ENCODE peak calls at places on chromosome 2, in five cellular contexts. X is cardiac muscle cell, U is fibroblast of lung, A is SJCRH30, C is A673. Q is an unnamed sample. For H3K9me3, the result is how much of the 10 kb centered on the place peaks cover.

GRCh38 chr2:24731923-24732322 is 61.3 kb downstream of the PTRHD1 start:
- DNase-seq in X (no peak), U (no peak), A (no peak), C (no peak), Q (no peak)

GRCh38 chr2:38147333-38148121 is 71.6 kb upstream of the CYP1B1 start:
- DNase-seq in X (no peak), U (no peak), A (no peak), C (no peak), Q (no peak)

GRCh38 chr2:187310696-187311095 is 137.4 kb downstream of the CALCRL start:
- DNase-seq in X (no peak), U (peak), A (no peak), C (no peak), Q (no peak)

GRCh38 chr2:73985318-73986084 is 791 bp downstream of the TET3 start:
- DNase-seq in X (peak), U (no peak), A (peak), C (peak), Q (peak)

GRCh38 chr2:14621114-14621513 is 11.4 kb upstream of the LRATD1 start:
- DNase-seq in X (no peak), U (no peak), A (no peak), C (no peak), Q (no peak)

GRCh38 chr2:239186516-239186915 is 214.3 kb downstream of the HDAC4 start:
- DNase-seq in X (no peak), U (no peak), A (no peak), C (no peak), Q (peak)

GRCh38 chr2:218570850-218571249 is 2.2 kb downstream of the CNOT9 start:
- DNase-seq in X (no peak), U (peak), A (peak), C (peak), Q (no peak)

GRCh38 chr2:110126086-110126773 is 10.6 kb upstream of the MALL start:
- DNase-seq in X (no peak), U (no peak), A (no peak), C (no peak), Q (no peak)

GRCh38 chr2:118387509-118387908 is 299.2 kb downstream of the INSIG2 start:
- DNase-seq in X (no peak), U (peak), A (no peak), C (no peak), Q (no peak)

GRCh38 chr2:199410130-199410529 is 47.6 kb downstream of the SATB2 start:
- DNase-seq in X (no peak), U (no peak), A (peak), C (no peak), Q (no peak)
- H3K9me3 ChIP-seq in X (under half), U (under half), A (under half), C (under half), Q (under half)

DNA sequence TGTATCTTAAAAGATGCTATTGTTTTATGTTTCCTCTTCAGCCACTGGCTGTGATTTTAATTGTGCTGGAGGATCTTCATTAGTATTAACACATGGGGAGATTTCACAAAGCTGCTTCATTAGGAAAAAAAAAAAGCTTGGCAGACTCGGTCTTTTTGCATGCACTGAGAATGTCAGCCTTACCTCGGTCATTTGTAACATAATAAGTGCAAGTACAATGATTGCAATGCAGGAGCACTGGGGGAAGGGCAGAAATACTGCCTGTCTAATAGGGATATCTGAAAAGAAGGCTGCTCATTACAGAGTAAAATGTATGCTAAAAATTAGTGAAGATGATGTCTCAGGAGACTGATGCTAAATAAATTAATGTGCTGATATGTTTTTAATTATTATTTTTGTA is 1.3 kb upstream of the BAZ2B start:
- DNase-seq in X (peak), U (peak), A (peak), C (peak), Q (no peak)
- H3K4me3 ChIP-seq in X (peak), U (no peak), A (peak), C (peak), Q (no peak)

DNA sequence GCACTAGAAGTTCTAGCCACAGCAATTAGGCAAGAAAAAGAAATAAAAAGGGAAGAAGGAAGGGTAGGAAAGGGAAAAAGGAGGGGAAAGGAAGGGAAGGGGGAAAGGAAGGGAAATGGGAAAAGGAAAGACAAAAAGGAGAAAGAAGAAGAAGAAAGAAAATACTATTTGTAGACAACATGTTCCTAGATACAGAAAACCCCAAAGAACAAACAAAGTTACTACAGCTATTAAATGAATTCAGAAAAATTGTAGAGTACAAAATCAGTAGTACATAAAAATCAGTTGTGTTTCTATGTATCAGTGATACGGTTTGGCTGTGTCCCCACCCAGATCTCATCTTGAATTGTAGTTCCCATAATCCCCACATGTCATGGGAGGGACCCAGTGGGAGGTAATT is 52.3 kb downstream of the RPE start:
- DNase-seq in X (no peak), U (no peak), A (no peak), C (no peak), Q (no peak)
- H3K9me3 ChIP-seq in X (under half), U (under half), A (under half), C (under half), Q (under half)

GRCh38 chr2:227707390-227707789 is 10.4 kb downstream of the SLC19A3 start:
- DNase-seq in X (no peak), U (no peak), A (no peak), C (no peak), Q (no peak)

GRCh38 chr2:227706859-227707258 is 11.0 kb downstream of the SLC19A3 start:
- DNase-seq in X (no peak), U (no peak), A (no peak), C (no peak), Q (no peak)

GRCh38 chr2:227701556-227701955 is 16.3 kb downstream of the SLC19A3 start:
- DNase-seq in X (no peak), U (no peak), A (no peak), C (peak), Q (no peak)

GRCh38 chr2:227703280-227703732 is 14.5 kb downstream of the SLC19A3 start:
- DNase-seq in X (no peak), U (peak), A (peak), C (no peak), Q (no peak)

GRCh38 chr2:227703961-227704360 is 13.9 kb downstream of the SLC19A3 start:
- DNase-seq in X (no peak), U (peak), A (no peak), C (no peak), Q (no peak)
- H3K4me3 ChIP-seq in X (no peak), U (no peak), A (no peak), C (no peak), Q (no peak)

DNA sequence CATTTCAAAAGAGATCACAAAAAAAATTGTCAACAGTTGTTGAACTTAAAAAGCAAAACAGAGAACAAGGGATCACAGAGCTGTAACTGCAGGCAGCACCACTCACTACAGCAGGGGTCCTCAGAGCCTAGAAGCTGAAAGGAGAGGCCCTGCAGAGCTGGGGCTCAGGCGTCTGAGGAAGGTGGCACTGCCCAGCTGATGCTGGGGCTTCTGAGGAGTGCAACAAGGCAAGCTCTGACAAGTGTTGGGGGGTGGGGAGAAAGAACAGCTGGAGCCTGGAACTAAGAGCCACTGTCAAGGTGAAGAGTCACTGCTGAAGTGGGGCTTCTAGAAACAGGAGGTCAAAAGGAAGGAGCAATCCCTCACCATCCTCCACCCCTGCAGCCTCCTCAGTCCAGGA is 46.2 kb downstream of the FTCDNL1 start:
- DNase-seq in X (peak), U (no peak), A (peak), C (no peak), Q (no peak)
- H3K9me3 ChIP-seq in X (under half), U (under half), A (under half), C (under half), Q (under half)

GRCh38 chr2:111698743-111699554 is 185.0 kb downstream of the ANAPC1 start:
- DNase-seq in X (peak), U (peak), A (peak), C (peak), Q (peak)
- H3K4me3 ChIP-seq in X (no peak), U (no peak), A (peak), C (peak), Q (no peak)

GRCh38 chr2:215635071-215635787 is 199.4 kb upstream of the FN1 start:
- DNase-seq in X (no peak), U (no peak), A (no peak), C (no peak), Q (no peak)

GRCh38 chr2:215635788-215636139 is 199.9 kb upstream of the FN1 start:
- DNase-seq in X (no peak), U (peak), A (no peak), C (peak), Q (no peak)

GRCh38 chr2:215638687-215639086 is 202.8 kb upstream of the FN1 start:
- DNase-seq in X (no peak), U (no peak), A (no peak), C (no peak), Q (no peak)

GRCh38 chr2:215637658-215638057 is 201.8 kb upstream of the FN1 start:
- DNase-seq in X (no peak), U (no peak), A (no peak), C (no peak), Q (no peak)

GRCh38 chr2:215633360-215633759 is 197.5 kb upstream of the FN1 start:
- DNase-seq in X (no peak), U (no peak), A (no peak), C (no peak), Q (no peak)
- H3K9me3 ChIP-seq in X (under half), U (under half), A (under half), C (under half), Q (under half)

GRCh38 chr2:122105885-122106221 is 350.4 kb downstream of the TSN start:
- DNase-seq in X (no peak), U (no peak), A (no peak), C (peak), Q (no peak)
- H3K4me3 ChIP-seq in X (no peak), U (no peak), A (no peak), C (peak), Q (no peak)

DNA sequence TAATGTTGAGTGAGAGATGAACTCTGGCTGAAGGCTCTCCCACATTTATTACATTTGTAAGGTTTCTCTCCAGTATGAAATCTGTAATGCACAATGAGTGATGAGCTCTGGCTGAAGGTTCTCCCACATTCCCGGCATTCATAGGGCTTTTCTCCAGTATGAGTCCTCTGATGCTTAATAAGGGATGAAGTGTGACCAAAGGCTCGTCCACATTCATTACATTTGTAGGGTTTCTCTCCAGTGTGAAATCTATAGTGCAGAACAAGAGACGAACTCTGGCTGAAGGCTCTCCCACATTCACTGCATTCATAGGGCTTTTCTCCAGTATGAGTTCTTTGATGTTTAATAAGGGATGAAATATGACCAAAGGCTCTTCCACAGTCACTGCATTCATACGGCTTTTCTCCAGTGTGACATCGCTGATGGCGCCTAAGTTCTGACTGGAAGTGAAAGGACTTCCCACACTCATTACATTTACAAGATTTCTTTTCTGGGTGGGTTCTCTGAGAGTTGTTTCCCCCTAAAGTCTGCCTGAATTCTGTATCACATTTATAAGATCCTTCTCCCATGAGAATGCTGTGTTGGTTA is 10.2 kb downstream of the ZNF514 start:
- DNase-seq in X (no peak), U (peak), A (peak), C (no peak), Q (no peak)
- H3K9me3 ChIP-seq in X (under half), U (under half), A (under half), C (half or more), Q (half or more)